ENCODE peak calls at places on chromosomes 12 and 14, in seven cellular contexts. G is IMR-90, N is suprapubic skin, E is K562, H is upper lobe of right lung, P is body of pancreas, J is right lobe of liver. A is an unnamed sample.
A peak's percentile ranks its signal among the peaks of the same experiment; 100 is the strongest.

GRCh38 chr12:107126688-107127481 is 33.5 kb upstream of the CRY1 start:
- DNase-seq in N (no peak), H (no peak), E (no peak), J (no peak), P (no peak), G (peak; percentile 24), A (no peak)

GRCh38 chr14:100038065-100038464 is 27.2 kb upstream of the EVL start:
- DNase-seq in H (no peak), P (no peak), E (no peak), N (no peak), J (no peak), G (no peak), A (no peak)

GRCh38 chr14:63713765-63714164 is 14.1 kb downstream of the SGPP1 start:
- DNase-seq in N (no peak), G (peak; percentile 51), P (no peak), J (no peak), H (no peak), E (peak; percentile 37), A (no peak)

GRCh38 chr12:62966990-62967506 is 32.1 kb upstream of the PPM1H start:
- DNase-seq in N (no peak), E (no peak), H (no peak), P (no peak), J (no peak), G (no peak), A (no peak)

GRCh38 chr12:116172224-116172849 is 105.2 kb downstream of the MED13L start:
- DNase-seq in N (no peak), P (no peak), E (peak; percentile 79), G (no peak), H (no peak), J (no peak), A (no peak)

GRCh38 chr14:92704821-92705220 is 43.6 kb downstream of the LGMN start:
- DNase-seq in N (no peak), J (peak; percentile 52), P (no peak), E (no peak), G (no peak), H (no peak), A (no peak)

GRCh38 chr14:76753799-76754198 is 7.5 kb upstream of the VASH1 start:
- DNase-seq in E (no peak), N (no peak), J (no peak), P (no peak), G (no peak), H (no peak), A (no peak)

GRCh38 chr12:101781834-101782543 is 42.7 kb upstream of the SYCP3 start:
- DNase-seq in N (no peak), P (no peak), H (no peak), J (no peak), E (no peak), G (peak; percentile 76), A (no peak)

GRCh38 chr14:20679907-20680306 is 4.5 kb upstream of the RNASE4 start:
- DNase-seq in E (peak; percentile 52), H (no peak), P (peak; percentile 73), G (peak; percentile 37), J (no peak), N (no peak), A (no peak)

GRCh38 chr12:56413392-56413791 is 35.8 kb downstream of the TIMELESS start:
- DNase-seq in J (no peak), P (peak; percentile 87), N (no peak), E (peak; percentile 11), G (no peak), H (no peak), A (no peak)

GRCh38 chr12:132173135-132174014 is 29.1 kb downstream of the NOC4L start:
- DNase-seq in H (peak; percentile 50), N (no peak), J (peak; percentile 49), G (no peak), E (no peak), P (no peak), A (peak; percentile 54)

GRCh38 chr14:23910081-23910875 is 43.3 kb upstream of the DHRS4 start:
- DNase-seq in P (peak; percentile 76), G (peak; percentile 48), E (peak; percentile 46), N (no peak), J (no peak), H (no peak), A (no peak)

GRCh38 chr12:111598637-111599458 is at the start of gene ATXN2:
- DNase-seq in E (peak; percentile 81), N (peak; percentile 80), J (peak; percentile 79), G (no peak), H (peak; percentile 88), P (peak; percentile 69), A (peak; percentile 90)

GRCh38 chr14:90569606-90570462 is 173.0 kb downstream of the CALM1 start:
- DNase-seq in P (no peak), N (no peak), J (no peak), H (no peak), G (no peak), E (no peak), A (peak; percentile 62)
- TF ChIP-seq CTCF in P (no peak), N (no peak), J (no peak), H (no peak), G (no peak), E (no peak), A (no peak)

DNA sequence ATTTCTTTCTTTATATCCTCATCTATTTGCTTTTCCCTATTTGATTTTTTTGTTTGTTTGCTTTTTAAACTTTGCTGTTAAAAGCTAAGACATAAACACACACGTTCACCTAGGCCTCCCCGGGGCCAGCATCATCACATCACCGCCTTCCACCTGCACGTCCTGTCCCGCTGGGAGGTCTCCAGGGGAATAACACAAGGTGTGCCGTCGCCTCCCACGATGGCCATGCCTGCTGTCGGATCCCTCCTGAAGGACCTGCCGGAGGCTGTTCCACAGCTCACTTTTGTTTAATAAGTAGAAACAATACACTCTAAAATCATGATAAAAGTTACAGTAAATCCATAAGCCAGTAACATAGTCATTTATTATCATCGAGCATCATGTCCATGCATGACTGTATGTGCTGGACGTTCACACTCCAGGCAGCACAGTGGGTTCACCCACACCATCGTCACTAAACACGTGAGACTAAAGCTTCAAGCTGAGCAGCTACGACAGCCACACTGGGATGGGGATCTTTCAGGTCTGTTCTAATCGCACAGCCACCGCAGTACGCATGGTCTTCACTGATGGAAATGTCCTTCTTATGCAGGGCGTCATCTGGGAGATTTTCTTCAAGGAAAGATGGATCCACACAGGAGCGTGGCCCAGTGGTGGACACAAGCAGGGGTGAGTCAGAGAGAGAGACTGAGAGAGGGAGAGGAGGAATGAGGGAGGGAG is 3.6 kb downstream of the RIMBP2 start:
- DNase-seq in J (no peak), N (no peak), G (no peak), E (no peak), P (no peak), H (no peak), A (no peak)
- H3K27me3 ChIP-seq in J (no peaks in the 10 kb centered on the region), N (peaks cover 48% of the 10 kb centered on the region), G (no peaks in the 10 kb centered on the region), E (peaks cover 20% of the 10 kb centered on the region), P (peaks cover 9% of the 10 kb centered on the region), H (peaks cover 35% of the 10 kb centered on the region), A (peaks cover 83% of the 10 kb centered on the region)

DNA sequence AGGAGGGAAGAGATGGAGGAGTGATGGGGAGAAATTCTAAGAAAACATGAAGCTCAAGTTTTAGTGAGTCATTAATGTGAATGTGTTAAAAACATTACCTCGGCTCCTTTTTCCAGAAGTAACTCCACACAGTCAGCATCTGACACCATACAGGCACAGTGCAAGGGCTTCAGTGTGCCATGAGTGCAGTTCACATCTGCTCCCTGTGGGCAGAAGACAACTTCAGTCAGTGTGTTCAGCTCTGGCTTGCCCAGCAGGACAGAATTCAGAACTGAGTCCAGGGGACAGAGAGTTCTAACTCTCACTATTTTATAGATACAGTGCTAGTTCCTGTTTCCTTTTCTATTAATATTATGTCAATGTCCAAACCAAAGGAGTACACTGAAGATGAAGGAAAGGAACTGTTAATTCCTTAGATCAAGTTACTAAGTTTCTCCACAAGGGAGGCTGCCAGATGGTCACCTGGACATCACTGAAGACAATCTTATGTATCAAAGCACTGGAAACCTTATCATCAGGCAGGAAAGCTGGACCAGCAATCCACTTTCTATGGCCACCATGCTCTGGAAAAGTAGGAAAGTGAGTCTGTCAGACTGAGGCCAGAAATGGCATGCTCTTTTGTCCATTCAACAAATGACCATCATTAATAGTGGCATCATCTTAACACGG is 6.1 kb downstream of the ASB8 start:
- DNase-seq in P (no peak), G (no peak), E (no peak), J (no peak), N (no peak), H (no peak), A (no peak)
- H3K36me3 ChIP-seq in P (peaks cover 27% of the 10 kb centered on the region), G (peaks cover 32% of the 10 kb centered on the region), E (peaks cover 54% of the 10 kb centered on the region), J (peaks cover 29% of the 10 kb centered on the region), N (peaks cover 73% of the 10 kb centered on the region), H (peaks cover 68% of the 10 kb centered on the region), A (peaks cover 72% of the 10 kb centered on the region)

DNA sequence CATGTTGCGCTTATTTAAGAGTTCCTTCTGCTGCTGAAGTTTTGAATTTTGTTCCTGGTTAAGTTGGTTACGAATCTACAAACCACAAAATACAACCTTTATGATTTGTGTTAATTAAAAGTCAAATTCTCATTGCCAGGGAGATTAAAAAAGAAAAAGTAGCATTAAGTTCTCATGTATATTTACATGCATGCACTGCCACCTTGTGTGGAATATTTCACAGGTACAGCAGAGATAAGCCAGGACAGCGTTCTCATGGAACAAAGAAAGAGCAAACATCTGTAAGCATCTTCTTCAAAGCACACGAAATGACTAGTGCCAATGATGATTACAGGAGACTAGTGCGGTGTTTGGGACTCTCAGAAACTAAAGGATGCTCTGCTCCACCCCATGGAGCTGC is 34.2 kb downstream of the ZFYVE21 start:
- DNase-seq in E (no peak), H (no peak), P (no peak), G (no peak), N (no peak), J (no peak), A (no peak)
- TF ChIP-seq CTCF in E (no peak), H (no peak), P (no peak), G (no peak), N (no peak), J (peak; percentile 27), A (no peak)

DNA sequence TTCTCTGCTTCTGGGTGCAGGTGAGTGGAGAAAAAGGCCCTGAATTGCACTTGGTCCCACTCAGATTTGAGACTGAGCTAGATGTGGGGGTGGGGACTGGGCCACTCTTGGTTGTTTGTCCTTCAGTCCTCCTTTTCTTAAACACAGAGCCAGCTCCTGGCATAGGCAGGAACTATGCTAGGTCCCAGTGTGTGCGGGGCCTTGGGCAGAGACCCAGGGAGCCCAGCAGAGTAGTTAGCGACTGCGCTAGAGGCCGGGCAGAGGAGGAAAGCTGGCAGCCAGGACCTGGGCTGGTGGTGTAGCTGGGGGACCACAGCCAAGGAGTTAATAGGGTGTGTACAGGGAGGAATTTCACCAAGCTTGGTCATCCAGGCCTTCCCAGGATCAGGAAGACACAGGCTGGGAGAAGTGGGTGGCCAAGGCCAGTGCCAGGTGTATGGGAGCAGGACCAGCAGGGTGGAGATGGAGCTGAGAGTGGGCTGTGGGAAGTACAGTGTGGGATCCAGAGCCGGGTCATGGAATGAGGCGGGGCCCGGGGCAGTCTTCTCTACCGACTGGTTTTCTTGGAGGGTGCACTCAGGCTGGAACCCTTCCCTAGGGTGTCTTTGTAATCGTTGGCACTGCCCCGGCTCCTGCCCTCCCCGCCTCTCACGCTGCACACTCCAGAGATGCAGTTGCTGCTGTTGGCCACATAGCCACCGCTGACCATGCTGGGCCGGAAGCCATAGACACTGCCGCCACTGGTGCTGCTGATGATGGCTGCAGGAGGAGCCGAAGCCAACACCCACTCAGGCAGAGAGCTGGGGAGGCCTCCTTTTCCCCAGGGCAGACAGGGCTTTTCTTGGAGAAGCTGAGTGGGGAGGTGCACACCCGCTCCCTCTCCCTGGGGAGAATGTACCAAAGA is 8.7 kb downstream of the KRT71 start:
- DNase-seq in E (peak; percentile 6), N (no peak), H (no peak), J (no peak), G (no peak), P (no peak), A (no peak)
- H3K27me3 ChIP-seq in E (peaks cover 3% of the 10 kb centered on the region), N (no peaks in the 10 kb centered on the region), H (no peaks in the 10 kb centered on the region), J (no peaks in the 10 kb centered on the region), G (peaks cover 14% of the 10 kb centered on the region), P (no peaks in the 10 kb centered on the region), A (peaks cover 53% of the 10 kb centered on the region)